ENCODE peak calls at places on chromosomes 3 and 15, in four cellular contexts. M is mesenchymal stem cell, O is trophoblast cell, C is neuronal stem cell. V is an unnamed sample.

GRCh38 chr3:113232367-113232766 is 21.0 kb downstream of the BOC start:
- DNase-seq in C (no peak), O (no peak), M (no peak), V (no peak)

GRCh38 chr3:184685646-184686045 is 26.2 kb downstream of the MAGEF1 start:
- DNase-seq in C (peak; percentile 54), O (no peak), M (peak; percentile 66), V (peak; percentile 92)

GRCh38 chr3:79766474-79767193 is 1.2 kb downstream of the ROBO1 start:
- DNase-seq in C (no peak), O (no peak), M (no peak), V (no peak)

GRCh38 chr3:58198804-58199203 is 12.0 kb downstream of the DNASE1L3 start:
- DNase-seq in O (no peak), M (no peak), C (no peak), V (no peak)

GRCh38 chr3:189787622-189788021 is 156.4 kb downstream of the TP63 start:
- DNase-seq in C (no peak), M (no peak), O (peak; percentile 27), V (no peak)

GRCh38 chr3:66592927-66593625 is 92.3 kb upstream of the LRIG1 start:
- DNase-seq in M (peak; percentile 25), O (no peak), C (peak; percentile 43), V (peak; percentile 72)

GRCh38 chr3:171810278-171811058 is at the start of gene PLD1:
- DNase-seq in M (peak; percentile 90), C (peak; percentile 15), O (peak; percentile 96), V (peak; percentile 56)

GRCh38 chr15:60973637-60974415 is 255.3 kb downstream of the RORA start:
- DNase-seq in M (peak; percentile 33), O (no peak), C (peak; percentile 23), V (no peak)

GRCh38 chr3:52433328-52434060 is 11.4 kb downstream of the SEMA3G start:
- DNase-seq in O (no peak), M (no peak), C (no peak), V (no peak)

GRCh38 chr3:44948239-44948638 is 27.7 kb downstream of the ZDHHC3 start:
- DNase-seq in O (no peak), M (no peak), C (no peak), V (no peak)

GRCh38 chr15:40838756-40839155 is 5.1 kb upstream of the SPINT1 start:
- DNase-seq in O (peak; percentile 39), M (no peak), C (no peak), V (no peak)

GRCh38 chr15:39167114-39168058 is 413.5 kb upstream of the THBS1 start:
- DNase-seq in C (no peak), O (no peak), M (no peak), V (no peak)

GRCh38 chr3:168671091-168671490 is 575.4 kb upstream of the GOLIM4 start:
- DNase-seq in C (no peak), O (no peak), M (no peak), V (no peak)

GRCh38 chr15:72271221-72271620 is 1.1 kb downstream of the PARP6 start:
- DNase-seq in C (no peak), O (no peak), M (no peak), V (no peak)

GRCh38 chr3:127448671-127449070 is 141.9 kb downstream of the TPRA1 start:
- DNase-seq in C (no peak), O (no peak), M (no peak), V (no peak)

GRCh38 chr3:127999509-128000106 is 52.6 kb upstream of the SEC61A1 start:
- DNase-seq in C (no peak), O (no peak), M (no peak), V (no peak)

GRCh38 chr3:135500034-135500433 is 465.5 kb upstream of the PPP2R3A start:
- DNase-seq in C (no peak), M (no peak), O (no peak), V (no peak)

GRCh38 chr3:170765419-170766078 is 104.4 kb downstream of the RPL22L1 start:
- DNase-seq in C (no peak), O (no peak), M (peak; percentile 89), V (no peak)

GRCh38 chr3:140360332-140360731 is 317.5 kb upstream of the TRIM42 start:
- DNase-seq in M (no peak), O (no peak), C (no peak), V (peak; percentile 25)

GRCh38 chr3:171784387-171784786 is 25.9 kb downstream of the PLD1 start:
- DNase-seq in C (no peak), M (no peak), O (no peak), V (no peak)

GRCh38 chr15:69359724-69360123 is 54.4 kb upstream of the KIF23 start:
- DNase-seq in M (peak; percentile 28), O (no peak), C (no peak), V (peak; percentile 51)

GRCh38 chr3:99950921-99951320 is 133.3 kb downstream of the CMSS1 start:
- DNase-seq in M (no peak), C (no peak), O (no peak), V (no peak)

GRCh38 chr15:37765809-37766208 is 168.6 kb upstream of the TMCO5A start:
- DNase-seq in O (no peak), C (no peak), M (no peak), V (peak; percentile 13)

GRCh38 chr3:111737056-111737711 is 121.9 kb upstream of the PHLDB2 start:
- DNase-seq in O (no peak), C (no peak), M (no peak), V (no peak)

DNA sequence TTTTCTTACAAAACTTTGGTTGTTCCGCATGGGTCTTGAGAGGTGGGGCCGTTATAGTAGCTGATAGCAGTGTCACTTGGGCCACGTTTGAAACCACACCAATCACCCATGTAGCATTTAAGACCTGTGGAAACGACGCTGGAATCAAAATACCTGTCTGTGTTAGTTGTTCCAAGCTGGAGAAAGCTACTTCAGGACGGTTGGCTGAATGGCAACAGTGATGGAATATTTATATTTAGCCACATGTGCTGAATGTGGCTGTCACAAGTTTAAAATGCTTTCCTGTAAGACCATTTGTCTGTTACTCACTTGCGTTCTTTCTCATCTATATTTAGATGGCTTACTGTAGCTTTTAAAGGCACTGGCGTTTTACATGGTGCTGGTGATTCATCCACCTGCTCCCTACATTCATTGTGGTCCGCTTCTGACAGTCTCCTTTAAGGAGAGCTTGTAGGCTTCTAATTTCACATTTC is 1.4 kb downstream of the DNAJA4 start:
- DNase-seq in O (no peak), M (peak; percentile 56), C (no peak), V (no peak)
- H3K4me3 ChIP-seq in O (no peak overlapping the region), M (no peak overlapping the region), C (no peak overlapping the region), V (no peak overlapping the region)

GRCh38 chr15:83208357-83208661 is 686 bp upstream of the HDGFL3 start:
- DNase-seq in M (no peak), C (no peak), O (no peak), V (peak; percentile 89)
- H3K18ac ChIP-seq in M (peak overlapping the region; percentile 98), C (peak overlapping the region; percentile 97), O (peak overlapping the region; percentile 51), V (peak overlapping the region; percentile 98)

DNA sequence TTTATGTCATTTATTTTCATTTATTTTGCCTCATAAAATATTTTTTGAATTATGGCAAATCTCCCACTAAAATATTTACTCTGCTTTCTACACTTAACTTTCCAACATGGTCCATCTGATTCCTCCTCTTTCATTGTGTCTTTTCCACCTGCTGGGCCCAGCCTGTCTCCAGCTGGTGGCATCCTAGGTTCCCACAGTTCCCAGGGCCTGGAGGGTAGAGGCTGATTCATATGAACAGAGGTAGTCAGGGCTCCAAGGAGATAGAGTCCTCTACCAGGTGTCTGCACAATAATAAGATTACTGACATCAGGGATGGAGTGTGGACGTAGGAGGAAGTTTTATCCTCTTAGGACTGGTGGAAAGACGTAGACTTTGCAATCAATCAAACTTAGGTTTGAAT is 14.3 kb downstream of the ZBTB38 start:
- DNase-seq in C (no peak), O (no peak), M (no peak), V (no peak)
- H3K4ac ChIP-seq in C (no peak overlapping the region), O (no peak overlapping the region), M (no peak overlapping the region), V (no peak overlapping the region)

GRCh38 chr3:141434255-141434654 is 52.6 kb upstream of the RASA2 start:
- DNase-seq in C (no peak), O (no peak), M (no peak), V (no peak)
- H3K4me3 ChIP-seq in C (no peak overlapping the region), O (no peak overlapping the region), M (no peak overlapping the region), V (no peak overlapping the region)

GRCh38 chr15:63726491-63726890 is 107.3 kb downstream of the HERC1 start:
- DNase-seq in M (no peak), C (no peak), O (peak; percentile 31), V (no peak)
- H3K18ac ChIP-seq in M (no peak overlapping the region), C (no peak overlapping the region), O (no peak overlapping the region), V (no peak overlapping the region)

GRCh38 chr3:47379488-47379899 is 1.3 kb upstream of the PTPN23 start:
- DNase-seq in M (no peak), O (no peak), C (no peak), V (no peak)
- H3K4ac ChIP-seq in M (peak overlapping the region; percentile 58), O (peak overlapping the region; percentile 10), C (no peak overlapping the region), V (no peak overlapping the region)

DNA sequence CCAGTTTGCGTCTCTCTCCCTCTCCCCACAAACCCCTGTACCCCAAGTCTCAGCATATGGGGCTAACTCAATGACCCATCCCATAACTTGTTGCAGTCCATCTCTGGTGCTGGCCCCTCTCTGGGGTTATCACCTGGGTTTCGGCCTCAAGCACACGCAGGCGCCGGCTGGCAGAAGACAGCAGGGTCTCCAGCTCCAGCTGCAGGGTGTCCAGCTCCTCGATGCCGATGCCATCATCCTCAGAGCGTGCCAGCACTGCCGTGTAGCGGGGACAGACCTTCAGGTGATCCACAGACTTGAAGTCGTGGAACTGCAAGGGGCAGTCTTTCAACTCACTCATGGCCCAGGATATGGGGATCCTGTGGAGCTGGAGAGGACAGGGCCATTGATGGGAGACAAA is 1.1 kb downstream of the TADA3 start:
- DNase-seq in O (no peak), M (no peak), C (no peak), V (no peak)
- H3K4me3 ChIP-seq in O (no peak overlapping the region), M (peak overlapping the region; percentile 96), C (no peak overlapping the region), V (no peak overlapping the region)

GRCh38 chr3:37897763-37898162 is 36.1 kb downstream of the CTDSPL start:
- DNase-seq in O (no peak), C (no peak), M (no peak), V (no peak)

GRCh38 chr3:37899711-37900306 is 38.1 kb downstream of the CTDSPL start:
- DNase-seq in O (no peak), M (no peak), C (no peak), V (no peak)

GRCh38 chr3:37898424-37898823 is 36.7 kb downstream of the CTDSPL start:
- DNase-seq in M (no peak), O (no peak), C (no peak), V (no peak)

GRCh38 chr3:37896775-37897174 is 35.1 kb downstream of the CTDSPL start:
- DNase-seq in C (no peak), O (no peak), M (no peak), V (no peak)

DNA sequence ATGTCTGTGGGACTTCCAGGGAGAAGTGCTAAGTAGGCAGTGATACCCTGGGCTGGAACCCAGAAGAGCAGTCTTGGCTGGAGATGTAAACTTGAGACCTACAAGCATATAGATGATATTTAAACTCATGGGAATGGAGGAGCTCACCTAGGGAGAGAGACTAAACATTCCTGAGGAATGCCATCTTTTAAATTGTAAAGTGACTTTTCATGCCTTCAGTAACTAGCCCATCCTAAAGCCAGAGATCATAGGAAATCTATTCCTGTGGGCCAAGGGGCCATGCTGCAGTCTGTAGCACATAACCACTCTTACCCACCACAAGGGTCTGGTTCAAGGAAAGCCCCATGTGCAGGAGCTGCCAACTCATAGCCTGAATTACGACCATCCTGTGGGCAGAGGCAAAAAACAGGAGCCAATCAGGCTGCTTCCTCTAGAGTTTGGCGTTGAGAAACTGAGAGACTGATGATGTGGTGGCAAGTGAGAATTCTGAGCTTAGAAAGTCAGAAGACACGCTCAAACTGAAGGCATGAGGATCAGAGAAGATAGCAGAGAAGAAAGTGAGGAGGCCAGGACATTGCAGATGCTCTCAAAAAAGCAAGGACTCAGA is 37.5 kb downstream of the CTDSPL start:
- DNase-seq in O (no peak), C (no peak), M (no peak), V (no peak)
- H3K18ac ChIP-seq in O (no peak overlapping the region), C (no peak overlapping the region), M (no peak overlapping the region), V (no peak overlapping the region)

GRCh38 chr3:182092662-182093262 is 381.0 kb downstream of the SOX2 start:
- DNase-seq in O (peak; percentile 37), M (peak; percentile 1), C (no peak), V (no peak)
- H3K4ac ChIP-seq in O (no peak overlapping the region), M (no peak overlapping the region), C (no peak overlapping the region), V (no peak overlapping the region)

V was measured in mesendoderm.